ENCODE peak calls at places on chromosomes 16 and 17, in eight cellular contexts. P is CD8-positive, alpha-beta T cell; E is cardiac fibroblast; V is cardiac muscle cell; N is transverse colon; C is coronary artery; A is epithelial cell of esophagus; U is uterus. Z is an unnamed sample.

GRCh38 chr17:28950017-28950751 is 1.1 kb downstream of the PHF12 start:
- DNase-seq in P (peak; percentile 44), E (peak; percentile 52), V (peak; percentile 70), N (peak; percentile 61), C (no peak), A (no peak), U (peak; percentile 46), Z (peak; percentile 54)

GRCh38 chr17:37050905-37051304 is 102.2 kb downstream of the AATF start:
- DNase-seq in P (no peak), E (no peak), V (no peak), N (no peak), C (no peak), A (peak; percentile 54), U (no peak), Z (no peak)

GRCh38 chr16:65672960-65673359 is 551.1 kb upstream of the CDH11 start:
- DNase-seq in P (no peak), E (peak; percentile 59), V (no peak), N (no peak), C (no peak), A (peak; percentile 71), U (no peak), Z (peak; percentile 58)

GRCh38 chr16:69741519-69741918 is 13.2 kb downstream of the NOB1 start:
- DNase-seq in P (no peak), E (peak; percentile 35), V (no peak), N (no peak), C (no peak), A (peak; percentile 49), U (no peak), Z (peak; percentile 75)

GRCh38 chr16:66271074-66272060 is 95.1 kb upstream of the CDH5 start:
- DNase-seq in P (no peak), E (no peak), V (no peak), N (no peak), C (peak; percentile 55), A (peak; percentile 78), U (no peak), Z (no peak)

GRCh38 chr16:46632778-46633733 is 11.9 kb upstream of the SHCBP1 start:
- DNase-seq in P (no peak), E (no peak), V (peak; percentile 50), N (no peak), C (no peak), A (no peak), U (no peak), Z (no peak)

GRCh38 chr16:79213214-79213613 is 387.3 kb downstream of the MAF start:
- DNase-seq in P (no peak), E (no peak), V (no peak), N (peak; percentile 17), C (no peak), A (no peak), U (no peak), Z (no peak)

GRCh38 chr16:64269756-64270155 is 852.1 kb downstream of the CDH11 start:
- DNase-seq in P (no peak), E (no peak), V (no peak), N (no peak), C (no peak), A (no peak), U (no peak), Z (peak; percentile 5)

GRCh38 chr17:10119203-10120112 is 78.9 kb downstream of the GAS7 start:
- DNase-seq in P (no peak), E (no peak), V (peak; percentile 27), N (peak; percentile 77), C (no peak), A (peak; percentile 66), U (no peak), Z (no peak)

GRCh38 chr17:52084176-52084575 is 74.3 kb downstream of the CA10 start:
- DNase-seq in P (no peak), E (no peak), V (no peak), N (no peak), C (no peak), A (no peak), U (no peak), Z (no peak)

GRCh38 chr16:71986131-71986530 is 14.1 kb downstream of the PKD1L3 start:
- DNase-seq in P (no peak), E (no peak), V (no peak), N (no peak), C (no peak), A (no peak), U (no peak), Z (no peak)

GRCh38 chr17:7886227-7887037 is 2.2 kb upstream of the CHD3 start:
- DNase-seq in P (peak; percentile 34), E (peak; percentile 28), V (peak; percentile 51), N (peak; percentile 51), C (peak; percentile 79), A (no peak), U (peak; percentile 52), Z (peak; percentile 28)

GRCh38 chr17:9845306-9845705 is 19.6 kb downstream of the GLP2R start:
- DNase-seq in P (no peak), E (no peak), V (no peak), N (no peak), C (no peak), A (peak; percentile 14), U (no peak), Z (no peak)

GRCh38 chr16:83886199-83886971 is 12.5 kb upstream of the MLYCD start:
- DNase-seq in P (no peak), E (no peak), V (no peak), N (no peak), C (no peak), A (no peak), U (no peak), Z (no peak)

GRCh38 chr16:83887564-83887963 is 11.4 kb upstream of the MLYCD start:
- DNase-seq in P (no peak), E (no peak), V (no peak), N (no peak), C (no peak), A (no peak), U (no peak), Z (no peak)

GRCh38 chr16:83887088-83887487 is 11.8 kb upstream of the MLYCD start:
- DNase-seq in P (no peak), E (no peak), V (no peak), N (peak; percentile 26), C (no peak), A (peak; percentile 21), U (no peak), Z (peak; percentile 23)

GRCh38 chr16:83890359-83890758 is 8.6 kb upstream of the MLYCD start:
- DNase-seq in P (no peak), E (no peak), V (no peak), N (no peak), C (no peak), A (no peak), U (no peak), Z (no peak)

DNA sequence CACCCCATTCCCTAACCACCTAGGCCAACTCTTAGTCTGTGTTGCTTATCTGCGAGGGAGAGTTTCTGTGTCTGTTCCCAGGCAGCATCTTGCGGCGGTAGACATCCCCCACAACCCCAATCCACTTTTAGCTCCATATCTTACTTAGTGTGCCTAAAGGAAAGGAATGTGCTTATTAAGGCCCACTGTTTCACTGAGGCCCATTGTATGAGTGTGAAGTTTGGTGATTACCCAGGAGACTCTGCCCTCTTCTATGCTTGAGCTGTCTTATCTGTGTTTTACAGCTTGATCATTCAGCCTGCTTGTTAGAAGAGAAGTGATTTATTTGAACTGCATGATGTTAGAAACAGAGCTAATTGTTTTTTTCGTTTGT is 10.3 kb upstream of the MLYCD start:
- DNase-seq in P (no peak), E (peak; percentile 36), V (peak; percentile 60), N (no peak), C (no peak), A (no peak), U (no peak), Z (no peak)
- TF ChIP-seq CTCF in P (no peak), E (no peak), V (no peak), N (no peak), C (no peak), A (no peak), U (no peak), Z (no peak)

GRCh38 chr17:81259058-81259605 is 20.0 kb downstream of the NDUFAF8 start:
- DNase-seq in P (no peak), E (no peak), V (no peak), N (no peak), C (no peak), A (no peak), U (no peak), Z (no peak)

GRCh38 chr17:81254955-81255717 is 16.0 kb downstream of the NDUFAF8 start:
- DNase-seq in P (no peak), E (peak; percentile 85), V (peak; percentile 91), N (peak; percentile 87), C (no peak), A (peak; percentile 81), U (peak; percentile 82), Z (peak; percentile 79)

GRCh38 chr17:81257533-81257932 is 18.4 kb downstream of the NDUFAF8 start:
- DNase-seq in P (no peak), E (no peak), V (no peak), N (no peak), C (no peak), A (no peak), U (no peak), Z (no peak)

GRCh38 chr17:81258292-81258691 is 19.2 kb downstream of the NDUFAF8 start:
- DNase-seq in P (no peak), E (no peak), V (no peak), N (no peak), C (no peak), A (no peak), U (no peak), Z (no peak)

GRCh38 chr17:81256616-81257015 is 17.5 kb downstream of the NDUFAF8 start:
- DNase-seq in P (no peak), E (peak; percentile 33), V (no peak), N (no peak), C (no peak), A (no peak), U (no peak), Z (peak; percentile 32)
- TF ChIP-seq CTCF in P (no peak), E (no peak), V (no peak), N (no peak), C (no peak), A (no peak), U (no peak), Z (no peak)

DNA sequence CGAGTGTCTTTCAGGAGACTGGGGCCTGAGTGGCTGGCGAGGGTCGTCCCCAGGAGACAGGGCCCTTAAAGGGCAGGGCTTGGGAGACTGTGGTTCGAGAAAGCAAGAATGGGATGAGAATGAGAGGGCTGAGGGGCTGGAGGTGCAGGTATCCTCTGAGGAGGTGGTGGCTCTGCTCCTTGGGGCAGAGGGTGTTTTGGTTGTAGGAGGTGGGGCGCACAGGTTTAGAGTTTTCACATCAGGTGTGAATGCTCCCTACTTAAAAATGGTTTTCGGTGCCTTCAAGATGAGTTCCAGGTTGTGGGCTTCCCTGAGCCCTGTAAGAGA is 430 bp downstream of the BCAS3 start:
- DNase-seq in P (no peak), E (no peak), V (no peak), N (no peak), C (no peak), A (no peak), U (no peak), Z (no peak)
- TF ChIP-seq CTCF in P (no peak), E (no peak), V (no peak), N (no peak), C (no peak), A (no peak), U (no peak), Z (no peak)

GRCh38 chr17:73524941-73525679 is 119.1 kb downstream of the SDK2 start:
- DNase-seq in P (no peak), E (no peak), V (no peak), N (no peak), C (no peak), A (no peak), U (no peak), Z (no peak)
- TF ChIP-seq CTCF in P (no peak), E (no peak), V (no peak), N (no peak), C (no peak), A (no peak), U (no peak), Z (no peak)